ENCODE peak calls at places on chromosome 20, in seven cellular contexts. U is GM04504; A is Peyer's patch; S is H54; V is T-helper 1 cell; P is stimulated activated CD8-positive, alpha-beta memory T cell treated with anti-CD3 and anti-CD28 coated beads, Interleukin-15, amount 100 ng/mL, for 24 hours; F is H7. I is an unnamed sample.

GRCh38 chr20:48193626-48194025 is 408.3 kb upstream of the SULF2 start:
- DNase-seq in U (no peak), A (no peak), S (no peak), V (no peak), P (no peak), F (no peak), I (no peak)

GRCh38 chr20:59809630-59810375 is 123.6 kb downstream of the SYCP2 start:
- DNase-seq in U (no peak), A (no peak), S (no peak), V (no peak), P (no peak), F (peak), I (no peak)

GRCh38 chr20:3106658-3107463 is 22.3 kb upstream of the AVP start:
- DNase-seq in U (no peak), A (no peak), S (no peak), V (no peak), P (no peak), F (peak), I (no peak)

GRCh38 chr20:3919352-3919751 is 30.2 kb downstream of the PANK2 start:
- DNase-seq in U (no peak), A (no peak), S (no peak), V (no peak), P (no peak), F (no peak), I (no peak)

GRCh38 chr20:58393299-58393698 is 4.3 kb downstream of the VAPB start:
- DNase-seq in U (peak), A (no peak), S (no peak), V (no peak), P (no peak), F (no peak), I (no peak)

GRCh38 chr20:32495217-32495565 is 89.9 kb downstream of the NOL4L start:
- DNase-seq in U (no peak), A (no peak), S (no peak), V (no peak), P (no peak), F (peak), I (no peak)

GRCh38 chr20:17938889-17939619 is 29.5 kb downstream of the SNX5 start:
- DNase-seq in U (no peak), A (peak), S (peak), V (peak), P (no peak), F (peak), I (peak)

GRCh38 chr20:55415567-55416142 is 589.7 kb downstream of the CBLN4 start:
- DNase-seq in U (no peak), A (no peak), S (peak), V (no peak), P (no peak), F (peak), I (no peak)

GRCh38 chr20:8223096-8223870 is 91.2 kb downstream of the PLCB1 start:
- DNase-seq in U (peak), A (no peak), S (no peak), V (no peak), P (no peak), F (no peak), I (no peak)

GRCh38 chr20:35263609-35264223 is 14.2 kb downstream of the MMP24OS start:
- DNase-seq in U (no peak), A (no peak), S (no peak), V (no peak), P (no peak), F (peak), I (no peak)

GRCh38 chr20:34083137-34083536 is 28.9 kb downstream of the EIF2S2 start:
- DNase-seq in U (peak), A (peak), S (peak), V (no peak), P (no peak), F (no peak), I (peak)

GRCh38 chr20:62702886-62703852 is 5.5 kb upstream of the NTSR1 start:
- DNase-seq in U (peak), A (no peak), S (peak), V (peak), P (no peak), F (no peak), I (no peak)

GRCh38 chr20:53941680-53942079 is 128.7 kb downstream of the BCAS1 start:
- DNase-seq in U (no peak), A (no peak), S (no peak), V (no peak), P (no peak), F (no peak), I (no peak)

GRCh38 chr20:53343433-53343832 is 250.2 kb downstream of the ZNF217 start:
- DNase-seq in U (no peak), A (peak), S (no peak), V (no peak), P (no peak), F (no peak), I (peak)

GRCh38 chr20:5827098-5827853 is 77.1 kb downstream of the SHLD1 start:
- DNase-seq in U (no peak), A (no peak), S (no peak), V (no peak), P (no peak), F (no peak), I (no peak)

GRCh38 chr20:36974660-36975059 is 23.2 kb upstream of the SAMHD1 start:
- DNase-seq in U (no peak), A (no peak), S (no peak), V (no peak), P (no peak), F (no peak), I (no peak)

GRCh38 chr20:21840991-21841390 is 135.5 kb downstream of the PAX1 start:
- DNase-seq in U (no peak), A (no peak), S (no peak), V (no peak), P (no peak), F (no peak), I (no peak)

GRCh38 chr20:3390759-3391500 is 16.5 kb downstream of the DNAAF9 start:
- DNase-seq in U (no peak), A (no peak), S (no peak), V (no peak), P (no peak), F (no peak), I (no peak)

GRCh38 chr20:37356387-37356786 is 10.4 kb downstream of the SRC start:
- DNase-seq in U (peak), A (peak), S (no peak), V (no peak), P (no peak), F (peak), I (peak)

GRCh38 chr20:48620112-48620485 is 207.7 kb downstream of the PREX1 start:
- DNase-seq in U (no peak), A (no peak), S (no peak), V (no peak), P (no peak), F (no peak), I (no peak)

GRCh38 chr20:7579888-7580287 is 360.4 kb downstream of the HAO1 start:
- DNase-seq in U (no peak), A (no peak), S (no peak), V (no peak), P (no peak), F (no peak), I (no peak)

GRCh38 chr20:5531318-5532081 is 214.7 kb upstream of the PROKR2 start:
- DNase-seq in U (no peak), A (no peak), S (no peak), V (no peak), P (no peak), F (no peak), I (no peak)

GRCh38 chr20:60262967-60263603 is 304.9 kb downstream of the CDH26 start:
- DNase-seq in U (no peak), A (peak), S (peak), V (peak), P (peak), F (peak), I (peak)

GRCh38 chr20:3407426-3408250 is at the start of gene DNAAF9:
- DNase-seq in U (peak), A (peak), S (peak), V (peak), P (peak), F (peak), I (peak)

GRCh38 chr20:59207742-59208357 is 44.2 kb downstream of the ZNF831 start:
- DNase-seq in U (no peak), A (peak), S (peak), V (peak), P (peak), F (peak), I (peak)

GRCh38 chr20:23103284-23104018 is 17.3 kb upstream of the CD93 start:
- DNase-seq in U (no peak), A (no peak), S (no peak), V (no peak), P (no peak), F (no peak), I (no peak)